ENCODE peak calls at places on chromosome 1, in eight cellular contexts. C is activated gamma-delta T cell; F is activated T-cell treated with anti-CD3 and anti-CD28 coated beads for 48 hours; H is bronchial epithelial cell; L is stimulated activated CD4-positive, alpha-beta T cell treated with anti-CD3 and anti-CD28 coated beads, Interleukin-15, amount 100 ng/mL, for 48 hours; Z is GM18507; U is left ventricle myocardium superior; K is AG04449. O is an unnamed sample.

GRCh38 chr1:86396503-86396900 is 379 bp upstream of the ODF2L start:
- DNase-seq in K (no peak), L (no peak), H (no peak), Z (no peak), F (no peak), U (no peak), C (no peak), O (no peak)

GRCh38 chr1:165050246-165050645 is 306.3 kb downstream of the LMX1A start:
- DNase-seq in F (no peak), L (no peak), K (no peak), U (no peak), H (peak; percentile 13), C (no peak), Z (no peak), O (no peak)

GRCh38 chr1:13996334-13996733 is 296.3 kb downstream of the PRDM2 start:
- DNase-seq in Z (no peak), C (no peak), U (no peak), L (no peak), H (no peak), F (no peak), K (no peak), O (no peak)

GRCh38 chr1:226268421-226269124 is 40.4 kb downstream of the LIN9 start:
- DNase-seq in C (no peak), F (no peak), U (no peak), Z (no peak), K (peak; percentile 12), L (no peak), H (peak; percentile 80), O (peak; percentile 57)

GRCh38 chr1:65075123-65075976 is 72.7 kb upstream of the AK4 start:
- DNase-seq in K (no peak), C (no peak), H (peak; percentile 61), U (no peak), Z (no peak), L (peak; percentile 50), F (peak; percentile 37), O (peak; percentile 69)

GRCh38 chr1:227486559-227486958 is 76.8 kb upstream of the ZNF678 start:
- DNase-seq in K (no peak), U (no peak), F (no peak), C (no peak), H (no peak), L (no peak), Z (no peak), O (no peak)

GRCh38 chr1:55444660-55445059 is 229.5 kb upstream of the USP24 start:
- DNase-seq in L (no peak), K (no peak), Z (no peak), H (no peak), C (no peak), F (no peak), U (no peak), O (no peak)

GRCh38 chr1:109617291-109617801 is 2.1 kb downstream of the GNAT2 start:
- DNase-seq in F (no peak), L (no peak), K (peak; percentile 73), C (no peak), H (peak; percentile 90), U (no peak), Z (no peak), O (peak; percentile 74)

GRCh38 chr1:185157599-185158469 is 867 bp downstream of the SWT1 start:
- DNase-seq in U (no peak), C (no peak), F (no peak), Z (no peak), H (peak; percentile 30), L (no peak), K (no peak), O (no peak)

GRCh38 chr1:45012639-45013278 is 705 bp downstream of the UROD start:
- DNase-seq in Z (no peak), H (peak; percentile 65), L (no peak), U (peak; percentile 89), F (peak; percentile 32), C (no peak), K (no peak), O (peak; percentile 74)